ENCODE peak calls at places on chromosomes 12 and 14, in five cellular contexts. One of them, this sample, is unnamed. For H3K4me1, the result is how much of the 10 kb centered on the place peaks cover.

GRCh38 chr12:129049917-129050316 is 196.6 kb downstream of the GLT1D1 start:
- DNase-seq in IMR-90: no peak
- DNase-seq in mesenchymal stem cell: no peak
- DNase-seq in H1: no peak
- DNase-seq in mesendoderm: peak
- DNase-seq in this sample: peak

GRCh38 chr14:74089251-74090020 is 4.7 kb downstream of the LIN52 start:
- DNase-seq in IMR-90: no peak
- DNase-seq in mesenchymal stem cell: no peak
- DNase-seq in H1: no peak
- DNase-seq in mesendoderm: no peak
- DNase-seq in this sample: no peak

GRCh38 chr12:116629451-116629850 is 70.3 kb downstream of the MAP1LC3B2 start:
- DNase-seq in IMR-90: no peak
- DNase-seq in mesenchymal stem cell: no peak
- DNase-seq in H1: no peak
- DNase-seq in mesendoderm: no peak
- DNase-seq in this sample: no peak

GRCh38 chr12:93226356-93226755 is 151.4 kb upstream of the NUDT4 start:
- DNase-seq in IMR-90: peak
- DNase-seq in mesenchymal stem cell: no peak
- DNase-seq in H1: no peak
- DNase-seq in mesendoderm: no peak
- DNase-seq in this sample: no peak

GRCh38 chr14:72120315-72120714 is 188.1 kb downstream of the RGS6 start:
- DNase-seq in IMR-90: no peak
- DNase-seq in mesenchymal stem cell: no peak
- DNase-seq in H1: no peak
- DNase-seq in mesendoderm: no peak
- DNase-seq in this sample: no peak

GRCh38 chr14:22630066-22630465 is 14.1 kb downstream of the OR6J1 start:
- DNase-seq in IMR-90: no peak
- DNase-seq in mesenchymal stem cell: no peak
- DNase-seq in H1: no peak
- DNase-seq in mesendoderm: no peak
- DNase-seq in this sample: no peak

GRCh38 chr14:90522585-90523191 is 125.9 kb downstream of the CALM1 start:
- DNase-seq in IMR-90: no peak
- DNase-seq in mesenchymal stem cell: no peak
- DNase-seq in H1: no peak
- DNase-seq in mesendoderm: no peak
- DNase-seq in this sample: no peak

GRCh38 chr14:22489957-22490950 is 98.8 kb downstream of the DAD1 start:
- DNase-seq in IMR-90: no peak
- DNase-seq in mesenchymal stem cell: no peak
- DNase-seq in H1: no peak
- DNase-seq in mesendoderm: no peak
- DNase-seq in this sample: no peak

GRCh38 chr12:120972870-120973543 is 5.3 kb upstream of the HNF1A start:
- DNase-seq in IMR-90: no peak
- DNase-seq in mesenchymal stem cell: peak
- DNase-seq in H1: peak
- DNase-seq in mesendoderm: peak
- DNase-seq in this sample: peak

DNA sequence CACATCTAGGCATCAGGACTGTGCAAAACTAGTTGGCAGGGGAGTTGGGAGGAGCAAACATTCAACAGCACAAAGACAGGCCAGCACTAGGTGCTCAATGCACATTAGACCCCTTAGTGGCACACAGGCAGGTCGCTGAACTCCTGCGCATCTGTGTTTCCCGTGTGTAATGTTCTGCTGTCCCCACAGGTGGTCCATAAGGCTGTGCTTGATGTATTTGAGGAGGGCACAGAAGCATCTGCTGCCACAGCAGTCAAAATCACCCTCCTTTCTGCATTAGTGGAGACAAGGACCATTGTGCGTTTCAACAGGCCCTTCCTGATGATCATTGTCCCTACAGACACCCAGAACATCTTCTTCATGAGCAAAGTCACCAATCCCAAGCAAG is 11.2 kb downstream of the SERPINA3 start:
- DNase-seq in IMR-90: no peak
- DNase-seq in mesenchymal stem cell: no peak
- DNase-seq in H1: no peak
- DNase-seq in mesendoderm: no peak
- DNase-seq in this sample: no peak
- H3K23ac ChIP-seq in IMR-90: no peak
- H3K23ac ChIP-seq in mesenchymal stem cell: no peak
- H3K23ac ChIP-seq in H1: no peak
- H3K23ac ChIP-seq in mesendoderm: no peak
- H3K23ac ChIP-seq in this sample: no peak

GRCh38 chr12:113174461-113175384 is 10.6 kb downstream of the DDX54 start:
- DNase-seq in IMR-90: peak
- DNase-seq in mesenchymal stem cell: peak
- DNase-seq in H1: no peak
- DNase-seq in mesendoderm: peak
- DNase-seq in this sample: peak
- H3K4me1 ChIP-seq in IMR-90: under half
- H3K4me1 ChIP-seq in mesenchymal stem cell: under half
- H3K4me1 ChIP-seq in H1: under half
- H3K4me1 ChIP-seq in mesendoderm: under half
- H3K4me1 ChIP-seq in this sample: under half

DNA sequence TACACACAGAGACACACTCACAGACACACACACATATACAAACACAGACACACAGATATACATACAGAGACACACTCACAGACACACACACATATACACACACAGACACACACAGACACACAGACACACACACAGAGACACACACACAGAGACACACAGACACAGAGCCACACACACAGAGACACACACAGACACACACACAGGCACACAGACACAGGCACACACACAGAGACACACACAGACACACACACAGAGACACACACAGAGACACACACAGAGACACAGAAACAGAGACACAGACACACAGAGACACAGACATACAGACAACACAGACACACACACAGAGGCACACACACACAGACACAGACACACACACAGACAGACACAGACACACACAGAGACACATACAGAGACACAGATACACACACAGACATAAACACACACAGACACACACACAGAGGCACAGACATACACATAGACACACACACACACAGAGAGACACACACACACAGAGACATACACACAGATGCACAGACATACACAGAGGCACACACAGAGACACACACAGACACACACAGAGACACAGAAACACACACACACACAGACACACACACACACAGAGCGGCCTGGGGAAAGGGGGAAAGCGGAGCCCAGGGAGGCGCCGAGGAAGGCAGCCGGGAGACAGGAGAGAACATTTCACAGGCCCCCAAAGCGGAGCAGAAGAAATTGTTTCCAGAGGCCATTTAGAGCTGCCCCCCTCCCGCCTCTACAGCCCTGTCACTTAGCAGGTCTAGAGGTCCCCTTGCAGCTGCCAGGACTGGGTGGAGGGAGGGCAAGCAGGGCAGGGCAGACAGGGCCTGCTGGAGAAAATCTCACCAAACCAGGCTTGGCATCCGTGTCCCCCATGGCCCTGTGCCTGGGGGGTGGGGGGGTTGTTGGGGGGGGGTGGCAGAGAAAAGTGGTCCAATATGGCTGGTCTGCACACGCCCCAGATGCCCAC is 38.9 kb downstream of the SERPINA3 start:
- DNase-seq in IMR-90: no peak
- DNase-seq in mesenchymal stem cell: no peak
- DNase-seq in H1: no peak
- DNase-seq in mesendoderm: no peak
- DNase-seq in this sample: no peak
- H3K23ac ChIP-seq in IMR-90: no peak
- H3K23ac ChIP-seq in mesenchymal stem cell: no peak
- H3K23ac ChIP-seq in H1: no peak
- H3K23ac ChIP-seq in mesendoderm: no peak
- H3K23ac ChIP-seq in this sample: peak

DNA sequence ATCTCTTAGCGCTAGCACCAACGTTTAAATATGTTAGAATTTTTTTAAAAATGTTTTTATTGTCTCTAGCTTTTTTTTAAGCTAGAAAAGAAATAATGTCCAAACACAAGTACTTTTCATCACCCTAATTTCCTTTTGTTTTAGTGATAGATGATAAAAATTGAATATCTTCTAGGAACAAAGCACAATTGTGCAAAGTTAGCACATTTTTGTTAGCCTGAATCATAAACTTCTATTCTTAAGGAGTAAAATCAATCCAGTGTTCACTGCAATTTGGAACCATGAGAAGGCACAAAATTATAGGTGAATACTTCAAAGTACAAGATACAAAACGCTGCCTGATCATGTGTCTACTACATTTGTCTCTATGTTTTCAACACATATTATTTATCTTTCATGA is 408.5 kb upstream of the RPL10L start:
- DNase-seq in IMR-90: no peak
- DNase-seq in mesenchymal stem cell: no peak
- DNase-seq in H1: no peak
- DNase-seq in mesendoderm: no peak
- DNase-seq in this sample: no peak
- H3K4me1 ChIP-seq in IMR-90: under half
- H3K4me1 ChIP-seq in mesenchymal stem cell: under half
- H3K4me1 ChIP-seq in H1: under half
- H3K4me1 ChIP-seq in mesendoderm: under half
- H3K4me1 ChIP-seq in this sample: under half

DNA sequence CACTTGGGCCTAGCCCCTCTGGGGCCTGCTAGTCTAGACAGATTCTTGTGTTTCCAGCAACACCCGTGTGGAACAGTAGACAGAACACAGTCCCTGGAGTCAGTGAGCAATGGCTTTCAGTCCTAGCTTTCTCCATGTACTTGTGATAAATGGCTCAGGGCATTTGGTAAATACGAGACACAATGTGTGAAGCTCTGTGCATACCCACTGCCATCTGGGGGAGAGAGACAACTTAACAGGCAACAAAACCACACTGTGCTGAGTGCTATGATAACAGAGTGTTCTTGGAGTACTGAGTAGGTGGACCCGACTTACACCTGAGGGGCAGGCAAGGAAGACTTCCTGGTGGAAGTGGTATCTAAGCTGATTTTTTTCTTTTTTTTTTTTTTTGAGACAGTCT is 86.3 kb upstream of the TBX3 start:
- DNase-seq in IMR-90: no peak
- DNase-seq in mesenchymal stem cell: no peak
- DNase-seq in H1: no peak
- DNase-seq in mesendoderm: peak
- DNase-seq in this sample: no peak
- H3K23ac ChIP-seq in IMR-90: no peak
- H3K23ac ChIP-seq in mesenchymal stem cell: no peak
- H3K23ac ChIP-seq in H1: no peak
- H3K23ac ChIP-seq in mesendoderm: no peak
- H3K23ac ChIP-seq in this sample: no peak

DNA sequence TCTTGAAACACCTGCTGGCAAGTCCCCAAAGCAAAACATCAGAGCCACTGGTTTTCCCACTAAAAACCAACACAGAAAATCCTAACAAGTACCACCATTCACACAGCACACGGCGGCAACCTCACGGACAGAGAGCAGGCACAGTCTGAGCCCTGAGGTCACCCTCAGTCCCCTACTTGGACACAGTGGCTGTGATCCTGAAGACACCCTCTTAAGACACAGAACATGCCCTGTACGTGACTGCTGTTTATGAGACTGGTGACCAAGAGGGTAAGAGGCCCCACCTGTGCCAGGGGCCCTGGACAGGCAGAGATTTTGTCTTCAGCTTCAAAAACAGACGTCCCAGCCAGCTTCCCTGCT is 29.6 kb downstream of the HIP1R start:
- DNase-seq in IMR-90: no peak
- DNase-seq in mesenchymal stem cell: no peak
- DNase-seq in H1: no peak
- DNase-seq in mesendoderm: no peak
- DNase-seq in this sample: no peak
- H3K4me1 ChIP-seq in IMR-90: under half
- H3K4me1 ChIP-seq in mesenchymal stem cell: under half
- H3K4me1 ChIP-seq in H1: under half
- H3K4me1 ChIP-seq in mesendoderm: under half
- H3K4me1 ChIP-seq in this sample: under half

GRCh38 chr12:106841471-106842302 is 67.2 kb downstream of the RIC8B start:
- DNase-seq in IMR-90: peak
- DNase-seq in mesenchymal stem cell: peak
- DNase-seq in H1: no peak
- DNase-seq in mesendoderm: peak
- DNase-seq in this sample: peak

GRCh38 chr12:106840217-106840616 is 65.7 kb downstream of the RIC8B start:
- DNase-seq in IMR-90: peak
- DNase-seq in mesenchymal stem cell: peak
- DNase-seq in H1: no peak
- DNase-seq in mesendoderm: peak
- DNase-seq in this sample: no peak

GRCh38 chr12:106839343-106839742 is 64.9 kb downstream of the RIC8B start:
- DNase-seq in IMR-90: no peak
- DNase-seq in mesenchymal stem cell: peak
- DNase-seq in H1: no peak
- DNase-seq in mesendoderm: peak
- DNase-seq in this sample: no peak

DNA sequence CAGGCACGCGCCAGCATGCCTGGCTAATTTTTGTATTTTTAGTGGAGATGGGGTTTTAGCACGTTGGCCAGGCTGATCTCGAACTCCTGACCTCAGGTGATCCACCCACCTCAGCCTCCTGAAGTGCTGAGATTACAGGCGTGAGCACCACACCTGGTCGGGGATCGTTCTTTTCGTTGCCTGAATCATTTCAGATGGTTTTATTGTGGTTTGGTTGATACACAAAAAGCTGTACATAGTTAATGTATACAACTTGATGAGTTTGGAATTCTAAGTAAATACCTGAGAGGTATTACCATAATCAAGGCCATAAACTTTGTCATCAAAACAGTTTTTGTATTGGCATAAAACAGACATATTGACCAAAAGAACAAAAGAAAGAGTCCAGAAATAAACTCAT is 63.3 kb downstream of the RIC8B start:
- DNase-seq in IMR-90: no peak
- DNase-seq in mesenchymal stem cell: no peak
- DNase-seq in H1: no peak
- DNase-seq in mesendoderm: no peak
- DNase-seq in this sample: no peak
- H3K23ac ChIP-seq in IMR-90: no peak
- H3K23ac ChIP-seq in mesenchymal stem cell: no peak
- H3K23ac ChIP-seq in H1: no peak
- H3K23ac ChIP-seq in mesendoderm: no peak
- H3K23ac ChIP-seq in this sample: no peak

This sample was measured in neuronal stem cell.